ENCODE peak calls at places on chromosomes 7 and 10, in six cellular contexts. X is coronary artery, C is LHCN-M2, I is fibroblast of the conjunctiva, R is H54, V is suprapubic skin. A is an unnamed sample.

GRCh38 chr7:42677751-42678231 is 234.1 kb downstream of the C7orf25 start:
- DNase-seq in X (no peak), C (peak), I (peak), R (peak), V (no peak), A (peak)

GRCh38 chr7:132009778-132010177 is 453.4 kb upstream of the PODXL start:
- DNase-seq in X (no peak), C (peak), I (no peak), R (no peak), V (no peak), A (no peak)

GRCh38 chr10:62514079-62514693 is 140.0 kb downstream of the ZNF365 start:
- DNase-seq in X (no peak), C (peak), I (no peak), R (no peak), V (no peak), A (no peak)

GRCh38 chr10:62153191-62153590 is 115.5 kb downstream of the RTKN2 start:
- DNase-seq in X (no peak), C (peak), I (peak), R (no peak), V (no peak), A (no peak)

GRCh38 chr7:82152858-82153257 is 290.7 kb downstream of the CACNA2D1 start:
- DNase-seq in X (no peak), C (no peak), I (no peak), R (no peak), V (no peak), A (no peak)

GRCh38 chr10:114684085-114684821 is 26.2 kb upstream of the ABLIM1 start:
- DNase-seq in X (peak), C (peak), I (no peak), R (no peak), V (peak), A (peak)

GRCh38 chr7:7235347-7235746 is 53.0 kb downstream of the C1GALT1 start:
- DNase-seq in X (no peak), C (no peak), I (no peak), R (no peak), V (no peak), A (no peak)

GRCh38 chr7:44977304-44977858 is 1.4 kb downstream of the MYO1G start:
- DNase-seq in X (no peak), C (no peak), I (no peak), R (peak), V (no peak), A (no peak)

GRCh38 chr7:38383281-38383680 is 109.8 kb upstream of the TARP start:
- DNase-seq in X (no peak), C (peak), I (no peak), R (no peak), V (no peak), A (no peak)

GRCh38 chr10:102593074-102593803 is 51.0 kb upstream of the TRIM8 start:
- DNase-seq in X (no peak), C (peak), I (no peak), R (peak), V (no peak), A (no peak)

GRCh38 chr7:67401492-67401891 is 404.9 kb downstream of the TYW1 start:
- DNase-seq in X (no peak), C (no peak), I (no peak), R (no peak), V (no peak), A (no peak)

GRCh38 chr10:62248465-62248864 is 20.2 kb downstream of the RTKN2 start:
- DNase-seq in X (no peak), C (peak), I (no peak), R (no peak), V (no peak), A (no peak)

GRCh38 chr7:100017300-100017699 is 1.9 kb downstream of the ZKSCAN1 start:
- DNase-seq in X (no peak), C (no peak), I (no peak), R (no peak), V (peak), A (no peak)

GRCh38 chr10:58971211-58971610 is 205.2 kb upstream of the PHYHIPL start:
- DNase-seq in X (no peak), C (no peak), I (no peak), R (no peak), V (no peak), A (no peak)

GRCh38 chr7:26066736-26067135 is 85.3 kb upstream of the NFE2L3 start:
- DNase-seq in X (no peak), C (no peak), I (no peak), R (no peak), V (no peak), A (no peak)

GRCh38 chr7:44226396-44226753 is 25.6 kb downstream of the YKT6 start:
- DNase-seq in X (no peak), C (no peak), I (no peak), R (no peak), V (no peak), A (no peak)

GRCh38 chr10:110357871-110358270 is 53.2 kb upstream of the SMNDC1 start:
- DNase-seq in X (no peak), C (no peak), I (no peak), R (no peak), V (no peak), A (no peak)

GRCh38 chr10:104521901-104522827 is 118.9 kb upstream of the SORCS3 start:
- DNase-seq in X (no peak), C (no peak), I (no peak), R (no peak), V (peak), A (no peak)

GRCh38 chr10:34341473-34341872 is 473.6 kb downstream of the PARD3 start:
- DNase-seq in X (no peak), C (no peak), I (peak), R (no peak), V (no peak), A (no peak)

GRCh38 chr7:27636326-27637006 is 26.2 kb downstream of the HIBADH start:
- DNase-seq in X (no peak), C (peak), I (peak), R (no peak), V (no peak), A (no peak)

GRCh38 chr7:128152721-128153120 is 88.4 kb upstream of the LEP start:
- DNase-seq in X (peak), C (no peak), I (no peak), R (no peak), V (no peak), A (peak)

GRCh38 chr7:139647812-139648616 is 124.5 kb downstream of the CLEC2L start:
- DNase-seq in X (no peak), C (peak), I (no peak), R (no peak), V (no peak), A (no peak)

GRCh38 chr7:3172768-3173280 is 128.2 kb upstream of the SDK1 start:
- DNase-seq in X (no peak), C (no peak), I (no peak), R (no peak), V (no peak), A (no peak)

GRCh38 chr10:100670828-100671479 is 74.4 kb upstream of the PAX2 start:
- DNase-seq in X (no peak), C (no peak), I (no peak), R (peak), V (no peak), A (no peak)

GRCh38 chr7:70886547-70886946 is 245.4 kb upstream of the GALNT17 start:
- DNase-seq in X (no peak), C (no peak), I (no peak), R (no peak), V (no peak), A (no peak)

A was measured in lower leg skin.